ENCODE peak calls at places on chromosomes 11 and 22, in six cellular contexts. Y is mesendoderm; C is epithelial cell of proximal tubule; Q is cardiac fibroblast; H is NCI-H1048; T is stimulated activated CD4-positive, alpha-beta T cell treated with anti-CD3 and anti-CD28 coated beads, Interleukin-4, amount 100 ng/mL, for 48 hours. L is an unnamed sample.

GRCh38 chr11:77093987-77094840 is 8.4 kb upstream of the OMP start:
- DNase-seq in Y (no peak), C (no peak), Q (peak; percentile 12), H (no peak), T (no peak), L (no peak)

GRCh38 chr11:69040581-69041260 is 8.0 kb upstream of the TPCN2 start:
- DNase-seq in Y (peak; percentile 45), C (peak; percentile 61), Q (peak; percentile 61), H (no peak), T (no peak), L (peak; percentile 56)

GRCh38 chr11:35478411-35479139 is 46.8 kb downstream of the PAMR1 start:
- DNase-seq in Y (no peak), C (no peak), Q (peak; percentile 22), H (no peak), T (no peak), L (peak; percentile 39)

GRCh38 chr11:33375688-33376311 is 118.6 kb downstream of the HIPK3 start:
- DNase-seq in Y (peak; percentile 43), C (no peak), Q (peak; percentile 45), H (no peak), T (no peak), L (no peak)

GRCh38 chr11:62841361-62842170 is 2.2 kb upstream of the WDR74 start:
- DNase-seq in Y (peak; percentile 100), C (peak; percentile 100), Q (peak; percentile 99), H (peak; percentile 91), T (peak; percentile 60), L (peak; percentile 99)

GRCh38 chr11:45076761-45077160 is 69.7 kb upstream of the PRDM11 start:
- DNase-seq in Y (no peak), C (no peak), Q (no peak), H (no peak), T (no peak), L (no peak)

GRCh38 chr22:50169774-50170341 is 673 bp upstream of the PANX2 start:
- DNase-seq in Y (peak; percentile 32), C (no peak), Q (peak; percentile 41), H (no peak), T (peak; percentile 45), L (peak; percentile 78)

GRCh38 chr11:1060410-1060809 is 14.3 kb upstream of the MUC2 start:
- DNase-seq in Y (no peak), C (no peak), Q (no peak), H (no peak), T (no peak), L (no peak)

GRCh38 chr11:110373061-110373702 is 56.6 kb upstream of the FDX1 start:
- DNase-seq in Y (no peak), C (peak; percentile 63), Q (peak; percentile 20), H (no peak), T (no peak), L (peak; percentile 36)

GRCh38 chr11:128356992-128357391 is 230.4 kb downstream of the ETS1 start:
- DNase-seq in Y (no peak), C (no peak), Q (no peak), H (no peak), T (no peak), L (no peak)

GRCh38 chr11:70747285-70747684 is 349.0 kb downstream of the CTTN start:
- DNase-seq in Y (peak; percentile 61), C (no peak), Q (no peak), H (no peak), T (no peak), L (no peak)

GRCh38 chr22:46605117-46605516 is 15.1 kb upstream of the GRAMD4 start:
- DNase-seq in Y (no peak), C (no peak), Q (no peak), H (no peak), T (no peak), L (no peak)

GRCh38 chr22:46001046-46001425 is 24.1 kb upstream of the WNT7B start:
- DNase-seq in Y (no peak), C (no peak), Q (no peak), H (no peak), T (no peak), L (no peak)

GRCh38 chr22:26481694-26482093 is 1.9 kb downstream of the HPS4 start:
- DNase-seq in Y (no peak), C (no peak), Q (no peak), H (no peak), T (no peak), L (no peak)

GRCh38 chr11:103529217-103529684 is 420.0 kb downstream of the DYNC2H1 start:
- DNase-seq in Y (peak; percentile 82), C (peak; percentile 70), Q (peak; percentile 59), H (no peak), T (no peak), L (no peak)

GRCh38 chr11:65764434-65764833 is 16.3 kb downstream of the AP5B1 start:
- DNase-seq in Y (no peak), C (no peak), Q (no peak), H (no peak), T (no peak), L (no peak)

GRCh38 chr11:9176550-9176949 is 85.2 kb upstream of the SCUBE2 start:
- DNase-seq in Y (no peak), C (no peak), Q (no peak), H (no peak), T (no peak), L (no peak)

GRCh38 chr11:80082386-80082785 is 641.6 kb upstream of the TENM4 start:
- DNase-seq in Y (no peak), C (no peak), Q (no peak), H (no peak), T (no peak), L (no peak)

GRCh38 chr11:16804104-16804947 is 65.9 kb downstream of the C11orf58 start:
- DNase-seq in Y (no peak), C (no peak), Q (peak; percentile 96), H (no peak), T (no peak), L (peak; percentile 25)

GRCh38 chr11:83389975-83390374 is 103.8 kb upstream of the CCDC90B start:
- DNase-seq in Y (no peak), C (no peak), Q (no peak), H (no peak), T (no peak), L (no peak)

GRCh38 chr22:39421691-39422090 is 22.1 kb downstream of the TAB1 start:
- DNase-seq in Y (no peak), C (no peak), Q (no peak), H (no peak), T (no peak), L (no peak)

GRCh38 chr22:26432619-26433311 is 3.7 kb downstream of the ASPHD2 start:
- DNase-seq in Y (no peak), C (no peak), Q (no peak), H (no peak), T (no peak), L (peak; percentile 88)

GRCh38 chr22:44359496-44360110 is 46.9 kb upstream of the SHISAL1 start:
- DNase-seq in Y (no peak), C (no peak), Q (no peak), H (no peak), T (no peak), L (no peak)

GRCh38 chr22:23401111-23401909 is 178.8 kb downstream of the IGLL1 start:
- DNase-seq in Y (peak; percentile 64), C (no peak), Q (peak; percentile 14), H (no peak), T (no peak), L (no peak)

GRCh38 chr22:36344106-36344827 is 43.5 kb downstream of the MYH9 start:
- DNase-seq in Y (no peak), C (no peak), Q (no peak), H (no peak), T (no peak), L (no peak)

GRCh38 chr22:35582861-35583670 is 34.1 kb downstream of the MB start:
- DNase-seq in Y (peak; percentile 72), C (no peak), Q (peak; percentile 73), H (peak; percentile 7), T (peak; percentile 33), L (peak; percentile 70)

GRCh38 chr22:44413211-44413610 is 84.8 kb downstream of the RTL6 start:
- DNase-seq in Y (no peak), C (no peak), Q (no peak), H (no peak), T (no peak), L (no peak)

GRCh38 chr11:78764946-78765345 is 190.3 kb upstream of the NARS2 start:
- DNase-seq in Y (no peak), C (no peak), Q (peak; percentile 6), H (no peak), T (no peak), L (no peak)